ENCODE peak calls at places on chromosomes 16 and 17, in seven cellular contexts. B, N, W, R, K, V and L are unnamed samples.

GRCh38 chr17:20935740-20936139 is 107.1 kb downstream of the USP22 start:
- DNase-seq in B (no peak), N (no peak), W (no peak), R (no peak), K (no peak), V (no peak), L (no peak)

GRCh38 chr17:82871056-82871775 is 31.4 kb upstream of the ZNF750 start:
- DNase-seq in B (no peak), N (no peak), W (no peak), R (peak; percentile 82), K (no peak), V (no peak), L (no peak)

GRCh38 chr17:19002805-19003542 is 1.6 kb downstream of the FAM83G start:
- DNase-seq in B (no peak), N (no peak), W (no peak), R (no peak), K (no peak), V (no peak), L (no peak)

GRCh38 chr16:87132361-87133014 is 184.7 kb downstream of the C16orf95 start:
- DNase-seq in B (no peak), N (peak; percentile 48), W (no peak), R (no peak), K (no peak), V (no peak), L (no peak)

GRCh38 chr17:50218071-50218759 is 16.8 kb upstream of the COL1A1 start:
- DNase-seq in B (no peak), N (no peak), W (no peak), R (no peak), K (no peak), V (no peak), L (no peak)

GRCh38 chr16:24685539-24686432 is 43.7 kb upstream of the TNRC6A start:
- DNase-seq in B (peak; percentile 33), N (peak; percentile 41), W (peak; percentile 58), R (no peak), K (peak; percentile 83), V (peak; percentile 78), L (no peak)

GRCh38 chr17:75626496-75627038 is 6.7 kb upstream of the SMIM5 start:
- DNase-seq in B (no peak), N (no peak), W (no peak), R (no peak), K (no peak), V (peak; percentile 62), L (no peak)

GRCh38 chr17:64707077-64707591 is 45.0 kb upstream of the SMURF2 start:
- DNase-seq in B (peak; percentile 77), N (peak; percentile 81), W (peak; percentile 98), R (no peak), K (peak; percentile 71), V (peak; percentile 74), L (peak; percentile 93)

GRCh38 chr17:62085511-62086408 is 20.7 kb upstream of the MED13 start:
- DNase-seq in B (no peak), N (no peak), W (no peak), R (no peak), K (no peak), V (no peak), L (peak; percentile 37)

GRCh38 chr16:2952679-2953078 is 11.4 kb upstream of the KREMEN2 start:
- DNase-seq in B (no peak), N (no peak), W (no peak), R (no peak), K (no peak), V (no peak), L (no peak)

GRCh38 chr16:54467398-54467797 is 180.8 kb upstream of the IRX3 start:
- DNase-seq in B (no peak), N (no peak), W (no peak), R (no peak), K (no peak), V (no peak), L (no peak)

GRCh38 chr16:68284847-68285246 is 20.5 kb downstream of the SLC7A6 start:
- DNase-seq in B (no peak), N (no peak), W (no peak), R (peak; percentile 66), K (no peak), V (no peak), L (no peak)

GRCh38 chr17:19397556-19398041 is 10.6 kb upstream of the MFAP4 start:
- DNase-seq in B (no peak), N (no peak), W (no peak), R (no peak), K (no peak), V (no peak), L (no peak)

GRCh38 chr17:50065056-50065455 is 9.1 kb downstream of the ITGA3 start:
- DNase-seq in B (no peak), N (no peak), W (no peak), R (no peak), K (no peak), V (no peak), L (no peak)

GRCh38 chr16:84463221-84463620 is 41.2 kb downstream of the MEAK7 start:
- DNase-seq in B (peak; percentile 11), N (no peak), W (no peak), R (no peak), K (no peak), V (no peak), L (peak; percentile 12)

GRCh38 chr16:6484121-6484520 is 848.5 kb upstream of the RBFOX1 start:
- DNase-seq in B (no peak), N (no peak), W (no peak), R (no peak), K (no peak), V (no peak), L (no peak)

GRCh38 chr17:82416771-82417170 is 1.4 kb upstream of the HEXD start:
- DNase-seq in B (no peak), N (no peak), W (no peak), R (no peak), K (no peak), V (no peak), L (no peak)

GRCh38 chr17:11618861-11619566 is 20.7 kb downstream of the DNAH9 start:
- DNase-seq in B (peak; percentile 87), N (peak; percentile 70), W (no peak), R (no peak), K (no peak), V (no peak), L (no peak)

GRCh38 chr17:78990349-78991016 is 10.8 kb upstream of the LGALS3BP start:
- DNase-seq in B (no peak), N (no peak), W (no peak), R (no peak), K (no peak), V (peak; percentile 22), L (no peak)

GRCh38 chr16:81008151-81008789 is 1.3 kb downstream of the CENPN start:
- DNase-seq in B (no peak), N (no peak), W (no peak), R (no peak), K (peak; percentile 37), V (no peak), L (no peak)

GRCh38 chr17:5500247-5500803 is 14.0 kb downstream of the MIS12 start:
- DNase-seq in B (no peak), N (no peak), W (no peak), R (no peak), K (no peak), V (no peak), L (peak; percentile 6)

GRCh38 chr17:76952402-76952801 is 84.2 kb downstream of the MGAT5B start:
- DNase-seq in B (no peak), N (no peak), W (no peak), R (no peak), K (no peak), V (no peak), L (no peak)
- H3K4me1 ChIP-seq in B (no peaks in the 10 kb centered on the region), N (no peaks in the 10 kb centered on the region), W (no peaks in the 10 kb centered on the region), R (no peaks in the 10 kb centered on the region), K (no peaks in the 10 kb centered on the region), V (no peaks in the 10 kb centered on the region), L (no peaks in the 10 kb centered on the region)

GRCh38 chr16:88453621-88454314 is 688 bp downstream of the ZFPM1 start:
- DNase-seq in B (no peak), N (no peak), W (no peak), R (no peak), K (no peak), V (peak; percentile 65), L (peak; percentile 90)

GRCh38 chr16:88458039-88458772 is 5.1 kb downstream of the ZFPM1 start:
- DNase-seq in B (no peak), N (no peak), W (no peak), R (no peak), K (no peak), V (peak; percentile 88), L (no peak)

GRCh38 chr16:88456356-88457292 is 3.5 kb downstream of the ZFPM1 start:
- DNase-seq in B (no peak), N (no peak), W (no peak), R (no peak), K (no peak), V (no peak), L (no peak)

GRCh38 chr16:88454315-88455057 is 1.4 kb downstream of the ZFPM1 start:
- DNase-seq in B (peak; percentile 56), N (no peak), W (peak; percentile 60), R (no peak), K (no peak), V (peak; percentile 72), L (no peak)

GRCh38 chr16:88455610-88456355 is 2.7 kb downstream of the ZFPM1 start:
- DNase-seq in B (peak; percentile 49), N (no peak), W (peak; percentile 55), R (peak; percentile 81), K (no peak), V (peak; percentile 63), L (peak; percentile 90)
- TF ChIP-seq EP300 in B (no peak), N (no peak), W (no peak), R (no peak), K (no peak), V (no peak), L (no peak)

GRCh38 chr17:7842950-7843535 is 9.0 kb downstream of the KDM6B start:
- DNase-seq in B (peak; percentile 72), N (peak; percentile 79), W (peak; percentile 52), R (no peak), K (peak; percentile 64), V (no peak), L (peak; percentile 90)
- TF ChIP-seq CTCF in B (no peak), N (peak; percentile 13), W (no peak), R (no peak), K (no peak), V (no peak), L (no peak)

GRCh38 chr17:41739661-41740352 is 5.4 kb upstream of the HAP1 start:
- DNase-seq in B (no peak), N (no peak), W (peak; percentile 56), R (no peak), K (no peak), V (no peak), L (no peak)

GRCh38 chr17:41738077-41738800 is 3.8 kb upstream of the HAP1 start:
- DNase-seq in B (peak; percentile 90), N (peak; percentile 82), W (peak; percentile 96), R (peak; percentile 44), K (peak; percentile 81), V (peak; percentile 92), L (peak; percentile 81)

GRCh38 chr17:41740506-41740905 is 6.1 kb upstream of the HAP1 start:
- DNase-seq in B (no peak), N (no peak), W (no peak), R (no peak), K (no peak), V (no peak), L (no peak)

GRCh38 chr17:41738801-41739112 is 4.3 kb upstream of the HAP1 start:
- DNase-seq in B (no peak), N (no peak), W (no peak), R (no peak), K (no peak), V (no peak), L (no peak)

DNA sequence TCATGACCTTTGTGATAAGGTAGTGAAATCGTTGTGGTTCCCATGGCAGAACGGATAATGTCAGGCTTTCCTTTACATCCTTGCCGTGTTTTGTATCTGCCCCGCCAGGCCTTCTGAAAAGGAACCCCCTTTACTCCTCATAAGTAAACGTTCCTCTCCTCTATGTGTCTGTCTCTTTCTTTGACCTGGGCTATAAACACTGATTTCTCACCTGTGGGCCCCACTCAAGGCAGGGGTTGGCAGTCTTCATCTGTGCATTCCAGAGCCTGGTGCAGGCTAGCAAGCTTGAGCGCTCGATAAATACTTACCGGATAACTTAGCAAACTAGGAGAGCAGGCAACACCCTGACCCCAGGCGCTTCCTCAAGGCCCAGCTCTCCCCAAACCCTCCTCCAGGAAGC is 7.3 kb upstream of the HAP1 start:
- DNase-seq in B (no peak), N (no peak), W (no peak), R (no peak), K (no peak), V (no peak), L (no peak)
- H3K4me1 ChIP-seq in B (peaks cover 6% of the 10 kb centered on the region), N (peaks cover 6% of the 10 kb centered on the region), W (peaks cover 29% of the 10 kb centered on the region), R (peaks cover 3% of the 10 kb centered on the region), K (no peaks in the 10 kb centered on the region), V (no peaks in the 10 kb centered on the region), L (no peaks in the 10 kb centered on the region)